ENCODE peak calls at places on chromosomes 4 and X, in nine cellular contexts. Y is tibial nerve, Q is tibial artery, H is stomach, N is transverse colon, J is right cardiac atrium, S is vagina, G is body of pancreas, E is HCT116. P is an unnamed sample. For H3K4me1 and H3K9me3, the result is how much of the 10 kb centered on the place peaks cover.

GRCh38 chr4:153521995-153522799 is 56.0 kb downstream of the TMEM131L start:
- DNase-seq in Y (no peak), Q (no peak), H (no peak), N (no peak), J (no peak), S (no peak), G (no peak), E (no peak), P (peak)

GRCh38 chr4:127870688-127871087 is 10.0 kb upstream of the PLK4 start:
- DNase-seq in Y (no peak), Q (no peak), H (no peak), N (no peak), J (peak), S (no peak), G (no peak), E (no peak), P (no peak)

GRCh38 chr4:37687175-37687525 is 974 bp upstream of the RELL1 start:
- DNase-seq in Y (no peak), Q (no peak), H (no peak), N (no peak), J (no peak), S (no peak), G (no peak), E (no peak), P (no peak)

GRCh38 chr4:94897023-94897422 is 139.3 kb downstream of the BMPR1B start:
- DNase-seq in Y (no peak), Q (no peak), H (no peak), N (no peak), J (no peak), S (no peak), G (no peak), E (no peak), P (no peak)

GRCh38 chr4:138758876-138759275 is 256.7 kb upstream of the NOCT start:
- DNase-seq in Y (no peak), Q (no peak), H (no peak), N (no peak), J (no peak), S (no peak), G (no peak), E (no peak), P (no peak)

GRCh38 chr4:3321295-3321889 is 28.6 kb downstream of the RGS12 start:
- DNase-seq in Y (no peak), Q (peak), H (peak), N (no peak), J (peak), S (no peak), G (no peak), E (no peak), P (no peak)

GRCh38 chr4:113222431-113222979 is 173.1 kb downstream of the ANK2 start:
- DNase-seq in Y (no peak), Q (no peak), H (no peak), N (no peak), J (no peak), S (no peak), G (no peak), E (no peak), P (no peak)

GRCh38 chrX:84729809-84730208 is 227.6 kb upstream of the HDX start:
- DNase-seq in Y (no peak), Q (peak), H (no peak), N (no peak), J (peak), S (no peak), G (peak), E (no peak), P (no peak)

GRCh38 chrX:20116087-20116574 is 576 bp downstream of the MAP7D2 start:
- DNase-seq in Y (no peak), Q (no peak), H (no peak), N (no peak), J (no peak), S (no peak), G (no peak), E (no peak), P (no peak)

GRCh38 chrX:54171527-54171926 is 11.5 kb downstream of the FAM120C start:
- DNase-seq in Y (no peak), Q (no peak), H (no peak), N (no peak), J (no peak), S (no peak), G (no peak), E (no peak), P (no peak)

GRCh38 chr4:1237981-1238675 is 10.8 kb downstream of the CTBP1 start:
- DNase-seq in Y (peak), Q (peak), H (no peak), N (peak), J (peak), S (no peak), G (no peak), E (no peak), P (no peak)

GRCh38 chrX:130577431-130577830 is 175.6 kb downstream of the RBMX2 start:
- DNase-seq in Y (no peak), Q (no peak), H (no peak), N (no peak), J (no peak), S (no peak), G (no peak), E (no peak), P (no peak)

GRCh38 chr4:1290165-1290977 is 680 bp downstream of the MAEA start:
- DNase-seq in Y (no peak), Q (no peak), H (peak), N (peak), J (no peak), S (no peak), G (peak), E (no peak), P (no peak)

GRCh38 chrX:49269768-49270248 is at the start of gene PPP1R3F:
- DNase-seq in Y (no peak), Q (no peak), H (no peak), N (no peak), J (no peak), S (no peak), G (no peak), E (no peak), P (no peak)

GRCh38 chr4:173247316-173247715 is 78.7 kb downstream of the GALNT7 start:
- DNase-seq in Y (no peak), Q (no peak), H (no peak), N (no peak), J (no peak), S (no peak), G (peak), E (no peak), P (no peak)

GRCh38 chr4:128793859-128794667 is 15.4 kb upstream of the JADE1 start:
- DNase-seq in Y (no peak), Q (no peak), H (no peak), N (no peak), J (no peak), S (no peak), G (no peak), E (no peak), P (no peak)

GRCh38 chr4:101357751-101358150 is 10.4 kb upstream of the PPP3CA start:
- DNase-seq in Y (no peak), Q (no peak), H (no peak), N (no peak), J (no peak), S (no peak), G (no peak), E (no peak), P (no peak)

GRCh38 chr4:73870778-73871177 is 1.6 kb downstream of the CXCL1 start:
- DNase-seq in Y (no peak), Q (no peak), H (no peak), N (no peak), J (no peak), S (no peak), G (no peak), E (no peak), P (no peak)

GRCh38 chrX:40284852-40285251 is 187.1 kb upstream of the BCOR start:
- DNase-seq in Y (no peak), Q (no peak), H (no peak), N (no peak), J (no peak), S (no peak), G (no peak), E (no peak), P (no peak)

GRCh38 chrX:40282348-40282747 is 184.6 kb upstream of the BCOR start:
- DNase-seq in Y (no peak), Q (no peak), H (no peak), N (no peak), J (no peak), S (no peak), G (no peak), E (no peak), P (no peak)

GRCh38 chrX:40285876-40286275 is 188.1 kb upstream of the BCOR start:
- DNase-seq in Y (no peak), Q (no peak), H (no peak), N (no peak), J (no peak), S (no peak), G (no peak), E (no peak), P (no peak)

GRCh38 chrX:40282901-40283674 is 185.3 kb upstream of the BCOR start:
- DNase-seq in Y (no peak), Q (no peak), H (no peak), N (no peak), J (no peak), S (no peak), G (no peak), E (no peak), P (no peak)

DNA sequence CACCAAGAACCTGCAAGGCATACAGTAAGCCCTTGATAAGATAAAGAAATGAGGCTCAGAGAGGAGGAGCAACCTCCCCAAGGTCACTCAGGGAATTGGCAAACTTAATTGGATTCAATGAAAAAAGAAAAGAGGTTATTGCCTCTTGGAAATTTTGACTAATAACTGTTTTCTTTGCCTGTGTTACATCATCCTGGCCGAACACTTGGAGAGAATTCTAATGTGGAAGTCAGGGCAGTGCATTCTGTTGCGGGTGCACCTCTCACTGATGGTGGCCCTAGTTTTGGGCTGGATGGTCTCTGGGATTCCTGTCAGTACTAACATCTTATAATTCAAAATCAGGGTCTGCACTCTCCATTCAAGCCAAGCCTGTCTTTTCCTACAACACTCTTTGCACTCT is 186.2 kb upstream of the BCOR start:
- DNase-seq in Y (no peak), Q (no peak), H (no peak), N (no peak), J (no peak), S (no peak), G (no peak), E (no peak), P (no peak)
- H3K27ac ChIP-seq in Y (no peak), Q (peak), H (no peak), N (no peak), J (no peak), S (no peak), G (no peak), E (no peak), P (no peak)

DNA sequence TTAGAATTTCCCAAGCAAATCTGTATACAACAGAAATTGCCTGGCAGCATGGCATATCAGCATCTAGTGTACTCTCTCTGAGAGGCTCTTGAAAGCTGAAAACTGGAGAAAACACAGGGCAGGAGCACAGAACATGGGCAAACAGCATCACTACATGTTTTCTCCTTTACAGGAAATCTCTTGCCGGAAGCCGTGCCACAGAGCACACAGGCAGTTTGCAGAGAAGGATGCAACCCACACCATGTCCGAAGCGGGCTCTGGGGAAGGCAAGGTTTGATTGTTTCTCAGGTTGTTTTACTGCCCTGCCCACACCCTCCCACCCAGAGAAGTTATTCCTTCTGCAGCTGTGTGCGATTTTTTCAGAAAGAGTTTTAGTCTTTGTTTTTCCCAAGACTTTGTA is 41.1 kb upstream of the FAM9C start:
- DNase-seq in Y (no peak), Q (no peak), H (no peak), N (no peak), J (no peak), S (no peak), G (no peak), E (no peak), P (peak)
- H3K4me1 ChIP-seq in Y (under half), Q (under half), H (under half), N (under half), J (under half), S (under half), G (under half), E (under half), P (under half)

DNA sequence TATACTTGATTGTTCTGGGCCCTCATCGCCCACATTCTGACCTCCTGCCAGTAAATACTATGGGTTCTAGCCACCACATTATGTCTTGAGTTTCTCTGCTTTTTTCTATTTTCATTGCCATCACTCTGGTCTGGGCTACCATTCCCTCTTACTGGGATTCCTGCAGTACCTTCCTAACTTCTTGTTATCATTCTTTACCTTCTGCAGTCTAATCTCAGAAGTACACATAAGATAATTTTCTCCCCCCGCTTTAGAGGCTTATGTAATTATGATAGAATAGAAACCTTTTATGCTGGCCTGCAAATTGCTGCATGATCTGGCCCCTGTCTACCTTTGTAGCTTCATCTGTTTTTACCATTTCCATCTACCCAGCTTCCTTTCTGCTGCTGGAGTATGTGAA is 19.2 kb downstream of the STIM2 start:
- DNase-seq in Y (no peak), Q (no peak), H (no peak), N (no peak), J (no peak), S (no peak), G (no peak), E (no peak), P (no peak)
- H3K9me3 ChIP-seq in Y (under half), Q (under half), H (under half), N (under half), J (under half), S (under half), G (under half), E (under half), P (under half)

DNA sequence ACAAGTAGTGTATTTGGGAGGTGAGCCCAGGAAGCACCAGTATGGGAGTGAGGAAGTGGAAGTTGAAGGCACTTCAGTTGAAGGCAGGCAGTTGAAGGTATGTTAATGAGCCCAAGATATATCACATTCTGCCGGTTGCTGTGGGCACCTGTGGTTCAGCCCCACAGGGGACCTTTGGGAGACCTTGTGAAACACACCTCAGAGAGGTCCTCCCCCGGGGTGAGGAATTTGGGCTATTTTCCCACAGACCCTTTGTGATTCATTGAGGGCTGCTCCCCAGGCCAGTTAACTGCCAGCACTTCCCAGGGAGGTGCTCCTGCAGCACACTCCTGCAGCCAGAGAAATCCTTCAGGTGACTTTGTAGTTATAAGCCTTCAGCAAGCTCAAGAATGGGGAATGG is 45.9 kb downstream of the PTCHD1 start:
- DNase-seq in Y (no peak), Q (no peak), H (no peak), N (no peak), J (no peak), S (no peak), G (no peak), E (no peak), P (no peak)
- H3K27ac ChIP-seq in Y (no peak), Q (no peak), H (no peak), N (no peak), J (no peak), S (no peak), G (no peak), E (no peak), P (no peak)

GRCh38 chr4:109435635-109436034 is 2.0 kb downstream of the SEC24B start:
- DNase-seq in Y (no peak), Q (no peak), H (no peak), N (no peak), J (no peak), S (no peak), G (no peak), E (no peak), P (no peak)

GRCh38 chr4:109434007-109434792 is 585 bp downstream of the SEC24B start:
- DNase-seq in Y (peak), Q (peak), H (peak), N (peak), J (peak), S (no peak), G (peak), E (no peak), P (peak)

GRCh38 chr4:109433281-109434006 is at the start of gene SEC24B:
- DNase-seq in Y (peak), Q (peak), H (peak), N (peak), J (peak), S (no peak), G (peak), E (peak), P (peak)

GRCh38 chr4:109434793-109435080 is 1.1 kb downstream of the SEC24B start:
- DNase-seq in Y (no peak), Q (no peak), H (no peak), N (no peak), J (no peak), S (no peak), G (no peak), E (no peak), P (no peak)

GRCh38 chr4:109436504-109436903 is 2.9 kb downstream of the SEC24B start:
- DNase-seq in Y (no peak), Q (no peak), H (no peak), N (no peak), J (no peak), S (no peak), G (no peak), E (no peak), P (no peak)
- H3K4me1 ChIP-seq in Y (under half), Q (half or more), H (under half), N (under half), J (under half), S (half or more), G (half or more), E (under half), P (under half)

GRCh38 chr4:18401868-18402267 is 380.3 kb upstream of the LCORL start:
- DNase-seq in Y (no peak), Q (no peak), H (no peak), N (no peak), J (no peak), S (no peak), G (no peak), E (no peak), P (no peak)

GRCh38 chr4:18401435-18401834 is 379.9 kb upstream of the LCORL start:
- DNase-seq in Y (no peak), Q (no peak), H (no peak), N (no peak), J (no peak), S (no peak), G (no peak), E (no peak), P (no peak)

GRCh38 chr4:18404642-18405041 is 383.1 kb upstream of the LCORL start:
- DNase-seq in Y (no peak), Q (no peak), H (no peak), N (no peak), J (no peak), S (no peak), G (no peak), E (no peak), P (no peak)

GRCh38 chr4:18406220-18406619 is 384.7 kb upstream of the LCORL start:
- DNase-seq in Y (no peak), Q (no peak), H (no peak), N (no peak), J (no peak), S (no peak), G (no peak), E (no peak), P (no peak)

DNA sequence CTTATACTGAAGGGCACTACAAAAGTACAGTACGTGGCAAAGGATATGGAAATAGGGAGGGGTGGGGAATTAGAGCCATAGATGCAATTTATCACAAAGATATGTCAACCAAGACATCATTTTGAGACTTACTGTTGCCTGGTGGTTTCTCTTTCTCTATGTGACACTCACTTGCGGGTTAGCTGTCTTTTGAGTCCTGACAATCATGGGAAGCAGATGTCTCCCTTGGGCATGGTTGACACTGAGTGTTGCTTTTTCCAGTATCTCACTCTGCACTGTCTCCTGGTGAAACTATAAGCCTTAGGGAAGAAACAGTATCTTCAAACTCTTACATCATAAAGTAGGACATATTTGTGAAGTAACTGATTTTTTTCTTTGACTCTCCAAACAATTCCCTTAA is 383.5 kb upstream of the LCORL start:
- DNase-seq in Y (no peak), Q (no peak), H (no peak), N (no peak), J (no peak), S (no peak), G (no peak), E (no peak), P (no peak)
- H3K9me3 ChIP-seq in Y (under half), Q (under half), H (under half), N (under half), J (under half), S (under half), G (under half), E (under half), P (under half)

GRCh38 chr4:168781341-168781740 is 228.7 kb downstream of the CBR4 start:
- DNase-seq in Y (no peak), Q (no peak), H (no peak), N (no peak), J (no peak), S (no peak), G (no peak), E (no peak), P (no peak)

GRCh38 chr4:168787334-168787733 is 222.7 kb downstream of the CBR4 start:
- DNase-seq in Y (no peak), Q (no peak), H (no peak), N (no peak), J (no peak), S (no peak), G (no peak), E (no peak), P (no peak)

GRCh38 chr4:168784786-168785461 is 225.1 kb downstream of the CBR4 start:
- DNase-seq in Y (no peak), Q (no peak), H (peak), N (no peak), J (no peak), S (no peak), G (peak), E (no peak), P (no peak)

GRCh38 chr4:168781884-168782283 is 228.2 kb downstream of the CBR4 start:
- DNase-seq in Y (no peak), Q (no peak), H (no peak), N (no peak), J (no peak), S (no peak), G (no peak), E (no peak), P (no peak)

DNA sequence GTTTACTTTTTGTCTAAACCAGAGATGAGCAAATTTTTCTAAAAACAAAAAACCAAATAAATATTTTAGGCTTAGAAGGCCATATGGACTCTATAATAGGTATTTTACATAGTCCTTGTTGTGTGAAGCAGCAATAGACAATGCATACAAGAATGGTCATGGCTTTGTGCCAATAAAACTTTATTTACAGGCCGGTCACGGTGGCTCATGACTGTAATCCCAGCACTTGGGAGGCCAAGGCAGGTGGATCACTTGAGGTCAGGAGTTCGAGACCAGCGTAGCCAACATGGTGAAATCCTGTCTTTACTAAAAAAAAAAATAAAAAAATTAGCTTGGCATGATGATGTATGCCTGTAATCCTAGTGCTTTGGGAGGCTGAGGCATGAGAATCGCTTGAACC is 227.6 kb downstream of the CBR4 start:
- DNase-seq in Y (no peak), Q (no peak), H (no peak), N (no peak), J (no peak), S (no peak), G (no peak), E (no peak), P (no peak)
- H3K27ac ChIP-seq in Y (no peak), Q (no peak), H (no peak), N (no peak), J (no peak), S (no peak), G (no peak), E (no peak), P (no peak)

P was measured in effector memory CD4-positive, alpha-beta T cell.